ENCODE peak calls at places on chromosomes 6 and 20, in four cellular contexts. A, X, S and D are unnamed samples.

GRCh38 chr6:118789419-118789818 is 104.5 kb upstream of the ASF1A start:
- DNase-seq in A (no peak), X (no peak), S (no peak), D (no peak)

GRCh38 chr6:134675110-134676038 is 274.5 kb downstream of the ALDH8A1 start:
- DNase-seq in A (no peak), X (no peak), S (no peak), D (no peak)

GRCh38 chr6:7542878-7543394 is 1.5 kb downstream of the DSP start:
- DNase-seq in A (no peak), X (peak), S (peak), D (no peak)

GRCh38 chr6:108651781-108652227 is 91.1 kb downstream of the FOXO3 start:
- DNase-seq in A (peak), X (peak), S (no peak), D (no peak)

GRCh38 chr20:23117738-23118137 is 31.6 kb upstream of the CD93 start:
- DNase-seq in A (no peak), X (no peak), S (no peak), D (no peak)

GRCh38 chr6:163617549-163617948 is 203.0 kb downstream of the QKI start:
- DNase-seq in A (no peak), X (no peak), S (no peak), D (no peak)

GRCh38 chr6:79947191-79948173 is at the start of gene ELOVL4:
- DNase-seq in A (no peak), X (peak), S (peak), D (peak)

GRCh38 chr6:73525546-73526330 is 4.9 kb upstream of the EEF1A1 start:
- DNase-seq in A (no peak), X (no peak), S (no peak), D (no peak)

GRCh38 chr20:6164421-6165341 is 41.9 kb upstream of the FERMT1 start:
- DNase-seq in A (peak), X (peak), S (no peak), D (no peak)

GRCh38 chr6:135423649-135424128 is 73.9 kb downstream of the AHI1 start:
- DNase-seq in A (no peak), X (no peak), S (no peak), D (no peak)

GRCh38 chr20:38698541-38698940 is 25.7 kb upstream of the SLC32A1 start:
- DNase-seq in A (no peak), X (no peak), S (no peak), D (no peak)

GRCh38 chr6:148501178-148501590 is 158.5 kb downstream of the SASH1 start:
- DNase-seq in A (peak), X (peak), S (no peak), D (no peak)

GRCh38 chr20:38023181-38024085 is 9.8 kb downstream of the TTI1 start:
- DNase-seq in A (no peak), X (no peak), S (no peak), D (no peak)

GRCh38 chr6:19599813-19600464 is 237.2 kb upstream of the ID4 start:
- DNase-seq in A (no peak), X (no peak), S (no peak), D (no peak)

GRCh38 chr20:51129201-51129671 is 106.3 kb upstream of the KCNG1 start:
- DNase-seq in A (no peak), X (no peak), S (no peak), D (no peak)

GRCh38 chr6:17987576-17988421 is at the start of gene KIF13A:
- DNase-seq in A (peak), X (peak), S (no peak), D (no peak)

GRCh38 chr6:34120953-34121675 is 24.8 kb downstream of the GRM4 start:
- DNase-seq in A (no peak), X (no peak), S (no peak), D (no peak)

GRCh38 chr6:35228483-35228882 is 14.7 kb downstream of the SCUBE3 start:
- DNase-seq in A (no peak), X (no peak), S (no peak), D (no peak)

GRCh38 chr20:4573564-4574355 is 147.9 kb upstream of the PRND start:
- DNase-seq in A (no peak), X (no peak), S (no peak), D (no peak)

GRCh38 chr6:83193747-83194582 is 808 bp downstream of the RWDD2A start:
- DNase-seq in A (peak), X (peak), S (peak), D (peak)

GRCh38 chr6:31567531-31568370 is 4.3 kb upstream of the LTA start:
- DNase-seq in A (no peak), X (no peak), S (no peak), D (no peak)
- H3K27ac ChIP-seq in A (no peak), X (no peak), S (no peak), D (no peak)

DNA sequence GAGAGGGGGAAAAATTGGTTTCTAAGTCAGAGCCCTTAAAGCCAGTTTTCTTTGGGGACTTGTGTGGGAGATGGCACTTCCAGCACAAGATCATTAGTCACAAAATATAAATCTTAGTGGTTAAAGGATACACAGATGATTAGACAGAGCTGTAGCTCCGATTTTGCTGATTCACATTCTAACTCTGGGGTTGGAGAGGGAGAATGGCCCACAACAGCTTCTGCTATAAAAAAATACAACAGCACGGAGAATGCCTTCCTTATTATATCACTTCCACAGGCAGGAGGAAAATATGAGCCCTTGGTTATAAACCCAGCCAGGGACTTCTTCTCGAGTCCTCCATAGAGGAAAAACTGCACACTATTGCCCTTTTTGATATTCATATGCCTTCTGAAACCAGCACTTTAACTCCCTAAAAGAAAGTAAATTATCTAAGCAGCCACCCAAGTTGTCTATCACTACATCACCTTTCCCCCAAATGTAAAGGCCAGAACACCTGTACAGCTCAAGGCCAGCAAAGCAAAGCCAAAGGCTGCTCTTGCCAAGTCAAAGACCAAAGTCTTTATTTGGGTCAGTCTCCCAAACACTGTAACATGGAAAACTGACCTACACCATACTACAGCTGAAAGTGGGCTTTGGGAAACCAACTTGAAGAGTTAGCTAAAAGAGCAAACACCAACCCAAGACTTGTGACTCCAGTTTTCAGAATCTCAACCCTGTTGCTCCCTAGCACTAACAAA is 10.4 kb downstream of the MRPL14 start:
- DNase-seq in A (no peak), X (no peak), S (no peak), D (no peak)
- H3K27ac ChIP-seq in A (peak), X (peak), S (peak), D (peak)

GRCh38 chr20:54168961-54169862 is 4.6 kb downstream of the CYP24A1 start:
- DNase-seq in A (no peak), X (no peak), S (no peak), D (no peak)

GRCh38 chr20:54172856-54173652 is 732 bp downstream of the CYP24A1 start:
- DNase-seq in A (no peak), X (no peak), S (no peak), D (no peak)

GRCh38 chr20:54170026-54170471 is 3.7 kb downstream of the CYP24A1 start:
- DNase-seq in A (no peak), X (no peak), S (no peak), D (no peak)

GRCh38 chr20:54172532-54172855 is 1.3 kb downstream of the CYP24A1 start:
- DNase-seq in A (no peak), X (no peak), S (no peak), D (no peak)

GRCh38 chr20:54170963-54171362 is 2.8 kb downstream of the CYP24A1 start:
- DNase-seq in A (no peak), X (no peak), S (no peak), D (no peak)
- H3K27ac ChIP-seq in A (no peak), X (no peak), S (no peak), D (no peak)

GRCh38 chr20:31590717-31591225 is 14.3 kb upstream of the ID1 start:
- DNase-seq in A (no peak), X (no peak), S (no peak), D (no peak)
- H3K27ac ChIP-seq in A (peak), X (no peak), S (no peak), D (no peak)

DNA sequence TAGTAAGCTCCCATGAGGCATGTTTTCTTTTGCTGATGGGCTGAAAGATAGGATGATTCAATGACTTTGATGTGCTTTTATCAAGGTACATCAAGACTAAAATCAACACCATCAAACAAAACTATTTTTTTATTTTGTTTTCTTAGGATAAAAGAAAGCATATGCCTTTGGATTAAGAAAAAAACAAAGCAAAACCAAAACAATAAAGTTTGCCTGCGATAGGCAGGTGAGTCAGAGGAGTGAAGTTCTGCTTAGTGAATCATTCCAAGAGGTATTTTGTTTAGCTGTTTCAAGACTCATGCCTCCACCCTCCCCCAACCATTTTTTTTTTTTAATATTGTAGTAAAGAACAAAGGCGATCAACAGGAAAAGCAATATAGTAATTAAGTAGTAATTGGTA is 482.6 kb upstream of the MANEA start:
- DNase-seq in A (no peak), X (no peak), S (no peak), D (no peak)
- H3K27ac ChIP-seq in A (no peak), X (no peak), S (no peak), D (no peak)

DNA sequence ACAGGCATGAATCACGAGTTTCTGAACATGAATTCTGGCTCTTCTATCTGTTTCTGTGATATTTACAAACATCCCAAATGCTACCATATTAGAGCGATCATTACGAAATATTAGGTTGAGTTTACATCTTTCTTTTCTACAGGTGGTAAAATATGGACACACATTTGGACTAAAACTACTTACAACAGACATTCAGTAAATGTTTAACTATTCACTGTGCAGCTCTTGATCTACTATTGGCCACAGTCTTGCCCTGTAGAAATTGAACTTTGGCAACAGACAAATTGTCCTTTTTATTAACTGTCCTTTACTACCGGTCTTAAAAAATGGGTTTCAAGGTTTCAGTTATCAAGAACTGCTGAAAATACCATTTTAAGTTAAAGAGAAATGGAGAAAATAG is 26.5 kb upstream of the MTRF1L start:
- DNase-seq in A (no peak), X (no peak), S (no peak), D (no peak)
- H3K27ac ChIP-seq in A (no peak), X (no peak), S (no peak), D (no peak)

DNA sequence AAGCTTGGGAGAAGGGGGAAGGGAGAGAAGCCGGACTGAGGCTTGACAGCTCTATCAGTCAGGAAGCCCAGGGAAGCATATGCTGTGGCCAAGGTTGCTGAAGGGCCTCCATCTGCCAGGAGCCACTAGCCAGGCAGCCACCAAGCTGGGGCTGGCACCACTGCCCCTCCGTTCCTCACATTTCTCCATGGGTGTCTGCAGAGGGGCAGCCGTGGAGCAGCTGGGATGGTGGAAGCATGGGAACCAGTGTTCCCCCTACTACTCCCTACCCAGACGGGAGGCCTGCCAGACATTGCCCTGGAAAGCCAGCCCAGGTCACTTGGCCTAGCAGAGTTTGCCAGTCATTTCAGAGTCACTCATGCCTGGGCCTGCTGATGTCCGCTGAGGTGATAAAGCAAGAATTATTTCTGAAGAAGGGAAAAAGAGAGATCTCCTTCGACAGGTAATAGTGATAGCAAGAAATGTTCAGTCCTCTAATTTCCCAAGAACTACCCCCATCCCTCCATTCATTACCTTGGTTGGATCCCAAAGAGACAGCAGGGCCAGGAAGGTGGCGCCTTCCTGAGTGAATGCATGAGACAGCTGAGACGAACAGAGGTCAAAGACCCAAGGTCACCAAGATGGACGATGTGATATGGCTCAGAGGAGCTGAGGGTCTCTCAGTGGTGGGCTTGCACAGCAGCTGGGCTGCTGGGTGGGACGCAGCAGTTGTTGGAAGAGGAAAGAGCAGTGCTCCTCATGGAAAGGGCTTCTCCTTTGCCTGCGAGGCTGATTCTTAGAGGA is 21.9 kb downstream of the SNPH start:
- DNase-seq in A (no peak), X (no peak), S (no peak), D (no peak)
- H3K27ac ChIP-seq in A (no peak), X (no peak), S (no peak), D (no peak)

DNA sequence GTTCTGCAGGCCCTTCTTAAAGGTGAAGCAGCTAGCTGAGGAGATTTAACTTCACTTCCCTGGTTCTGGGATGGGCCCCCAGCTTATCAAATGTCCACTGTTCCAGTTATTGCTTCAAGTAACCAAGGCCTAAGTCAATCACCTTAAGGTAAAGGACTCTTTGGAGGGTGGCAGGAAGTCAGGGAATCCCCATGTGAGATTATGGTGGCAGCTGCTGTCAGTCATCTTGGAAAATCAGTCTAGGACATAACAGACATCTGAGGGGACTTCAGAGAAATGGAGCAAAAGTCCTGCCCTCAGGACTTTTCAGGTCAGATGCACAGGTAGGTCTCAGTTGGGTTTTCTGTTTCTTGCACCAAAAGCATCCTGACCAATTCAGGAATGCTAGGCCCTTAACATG is 3.8 kb downstream of the ELOVL5 start:
- DNase-seq in A (no peak), X (no peak), S (no peak), D (no peak)
- H3K27ac ChIP-seq in A (no peak), X (no peak), S (no peak), D (no peak)

GRCh38 chr20:62797671-62798532 is 1.6 kb downstream of the MRGBP start:
- DNase-seq in A (no peak), X (no peak), S (no peak), D (no peak)
- H3K27ac ChIP-seq in A (peak), X (peak), S (no peak), D (no peak)

GRCh38 chr6:26157150-26157837 is 70.1 kb downstream of the HFE start:
- DNase-seq in A (no peak), X (peak), S (peak), D (peak)

GRCh38 chr6:26159417-26160273 is 72.4 kb downstream of the HFE start:
- DNase-seq in A (no peak), X (no peak), S (no peak), D (no peak)

GRCh38 chr6:26156850-26157149 is 69.6 kb downstream of the HFE start:
- DNase-seq in A (no peak), X (no peak), S (no peak), D (no peak)

GRCh38 chr6:26158581-26159416 is 71.6 kb downstream of the HFE start:
- DNase-seq in A (no peak), X (peak), S (no peak), D (peak)

DNA sequence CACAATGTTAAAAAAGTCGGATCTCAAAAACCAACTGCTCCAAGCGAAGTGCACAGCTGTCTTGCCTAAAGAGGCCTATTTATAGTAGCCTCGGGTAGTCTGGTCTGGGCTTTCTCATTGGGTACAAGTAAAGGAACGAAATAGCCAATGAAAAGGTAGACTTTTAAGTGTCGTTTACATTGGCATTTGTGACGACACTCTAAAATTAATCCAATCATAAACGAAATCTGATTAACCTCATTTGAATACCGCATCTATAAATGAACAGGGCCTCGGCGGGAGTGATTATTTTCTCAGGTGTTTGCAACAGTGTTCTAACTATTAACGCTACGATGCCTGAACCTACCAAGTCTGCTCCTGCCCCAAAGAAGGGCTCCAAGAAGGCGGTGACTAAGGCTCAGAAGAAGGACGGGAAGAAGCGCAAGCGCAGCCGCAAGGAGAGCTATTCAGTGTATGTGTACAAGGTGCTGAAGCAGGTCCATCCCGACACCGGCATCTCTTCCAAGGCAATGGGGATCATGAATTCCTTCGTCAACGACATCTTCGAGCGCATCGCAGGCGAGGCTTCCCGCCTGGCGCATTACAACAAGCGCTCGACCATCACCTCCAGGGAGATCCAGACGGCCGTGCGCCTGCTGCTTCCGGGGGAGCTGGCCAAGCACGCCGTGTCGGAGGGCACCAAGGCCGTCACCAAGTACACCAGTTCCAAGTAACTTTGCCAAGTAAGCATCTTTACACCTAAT is 70.8 kb downstream of the HFE start:
- DNase-seq in A (peak), X (peak), S (peak), D (peak)
- H3K27ac ChIP-seq in A (peak), X (peak), S (peak), D (peak)